ENCODE peak calls at places on chromosomes 5 and 9, in seven cellular contexts. K is AG09309, D is GM10248, N is cardiac fibroblast, C is sigmoid colon, U is BJ, Z is stomach. P is an unnamed sample.
A peak's percentile ranks its signal among the peaks of the same experiment; 100 is the strongest.

GRCh38 chr5:2754621-2755370 is 3.3 kb upstream of the IRX2 start:
- DNase-seq in K (no peak), D (no peak), N (peak; percentile 20), C (no peak), U (no peak), Z (no peak), P (no peak)

GRCh38 chr9:126114409-126114760 is 212.2 kb upstream of the MVB12B start:
- DNase-seq in K (no peak), D (no peak), N (no peak), C (peak; percentile 52), U (no peak), Z (peak; percentile 21), P (no peak)

GRCh38 chr5:124789104-124789605 is 42.7 kb upstream of the ZNF608 start:
- DNase-seq in K (no peak), D (no peak), N (peak; percentile 11), C (no peak), U (no peak), Z (no peak), P (no peak)

GRCh38 chr5:83553000-83553486 is 81.5 kb downstream of the VCAN start:
- DNase-seq in K (peak; percentile 46), D (no peak), N (peak; percentile 61), C (peak; percentile 80), U (no peak), Z (no peak), P (no peak)

GRCh38 chr5:43515678-43516048 is 715 bp upstream of the C5orf34 start:
- DNase-seq in K (no peak), D (no peak), N (no peak), C (no peak), U (no peak), Z (no peak), P (no peak)

GRCh38 chr9:125189361-125190289 is at the start of gene PPP6C:
- DNase-seq in K (peak; percentile 82), D (peak; percentile 98), N (peak; percentile 96), C (peak; percentile 98), U (peak; percentile 76), Z (peak; percentile 97), P (peak; percentile 99)

GRCh38 chr5:135375040-135375439 is 24.0 kb downstream of the MACROH2A1 start:
- DNase-seq in K (no peak), D (no peak), N (no peak), C (no peak), U (no peak), Z (no peak), P (no peak)

GRCh38 chr5:119451561-119451960 is 736 bp upstream of the HSD17B4 start:
- DNase-seq in K (no peak), D (no peak), N (no peak), C (no peak), U (no peak), Z (no peak), P (no peak)

GRCh38 chr9:126791406-126792230 is 13.2 kb upstream of the ZBTB43 start:
- DNase-seq in K (peak; percentile 64), D (no peak), N (peak; percentile 97), C (peak; percentile 46), U (peak; percentile 25), Z (no peak), P (peak; percentile 30)

GRCh38 chr5:43572357-43572756 is 15.5 kb upstream of the PAIP1 start:
- DNase-seq in K (no peak), D (no peak), N (peak; percentile 22), C (no peak), U (no peak), Z (no peak), P (no peak)

GRCh38 chr9:136075881-136076678 is 19.0 kb downstream of the NACC2 start:
- DNase-seq in K (no peak), D (no peak), N (no peak), C (peak; percentile 64), U (no peak), Z (no peak), P (peak; percentile 68)

GRCh38 chr5:38765461-38765861 is 80.4 kb upstream of the OSMR start:
- DNase-seq in K (no peak), D (no peak), N (peak; percentile 50), C (no peak), U (no peak), Z (no peak), P (no peak)

GRCh38 chr5:107635276-107635675 is 35.5 kb downstream of the EFNA5 start:
- DNase-seq in K (no peak), D (no peak), N (no peak), C (no peak), U (no peak), Z (no peak), P (no peak)

GRCh38 chr5:125336401-125336800 is 590.0 kb upstream of the ZNF608 start:
- DNase-seq in K (no peak), D (no peak), N (no peak), C (no peak), U (no peak), Z (no peak), P (no peak)

GRCh38 chr5:107501965-107502691 is 168.6 kb downstream of the EFNA5 start:
- DNase-seq in K (no peak), D (no peak), N (peak; percentile 69), C (no peak), U (no peak), Z (no peak), P (no peak)

GRCh38 chr5:116766470-116766947 is 191.9 kb upstream of the SEMA6A start:
- DNase-seq in K (no peak), D (peak; percentile 66), N (peak; percentile 91), C (peak; percentile 77), U (no peak), Z (no peak), P (no peak)

GRCh38 chr5:169385636-169386035 is 84.7 kb upstream of the SLIT3 start:
- DNase-seq in K (no peak), D (no peak), N (no peak), C (no peak), U (no peak), Z (no peak), P (no peak)

GRCh38 chr5:169389318-169389717 is 88.4 kb upstream of the SLIT3 start:
- DNase-seq in K (no peak), D (no peak), N (no peak), C (no peak), U (no peak), Z (no peak), P (no peak)

GRCh38 chr5:169394371-169394770 is 93.4 kb upstream of the SLIT3 start:
- DNase-seq in K (no peak), D (no peak), N (no peak), C (no peak), U (no peak), Z (no peak), P (no peak)

GRCh38 chr5:169393907-169394306 is 93.0 kb upstream of the SLIT3 start:
- DNase-seq in K (no peak), D (no peak), N (no peak), C (no peak), U (no peak), Z (no peak), P (no peak)

DNA sequence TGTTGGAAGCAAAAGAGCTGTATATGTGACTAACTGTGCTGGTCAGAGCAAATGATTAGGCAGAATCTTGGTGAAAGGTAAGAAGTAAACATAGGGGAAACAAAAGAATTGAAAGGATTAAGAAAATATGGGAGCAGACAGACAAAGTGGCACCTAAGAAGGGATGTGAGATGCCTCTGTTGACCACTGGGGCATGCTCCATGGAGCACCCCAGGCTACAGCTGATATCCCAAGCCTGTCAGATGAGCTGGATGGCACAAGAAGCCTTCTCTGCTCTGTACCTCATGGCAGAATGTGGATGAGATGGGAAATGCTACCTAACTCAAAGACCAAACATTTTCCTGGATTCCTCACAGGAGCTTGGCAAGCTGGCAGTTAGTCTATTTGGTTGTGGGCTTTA is 89.3 kb upstream of the SLIT3 start:
- DNase-seq in K (no peak), D (no peak), N (no peak), C (no peak), U (no peak), Z (no peak), P (no peak)
- TF ChIP-seq CTCF in K (no peak), D (no peak), N (no peak), C (no peak), U (no peak), Z (no peak), P (no peak)

GRCh38 chr5:173786296-173787187 is 101.6 kb upstream of the CPEB4 start:
- DNase-seq in K (no peak), D (peak; percentile 67), N (no peak), C (no peak), U (no peak), Z (no peak), P (no peak)
- TF ChIP-seq CTCF in K (no peak), D (peak; percentile 62), N (no peak), C (no peak), U (no peak), Z (no peak), P (no peak)

DNA sequence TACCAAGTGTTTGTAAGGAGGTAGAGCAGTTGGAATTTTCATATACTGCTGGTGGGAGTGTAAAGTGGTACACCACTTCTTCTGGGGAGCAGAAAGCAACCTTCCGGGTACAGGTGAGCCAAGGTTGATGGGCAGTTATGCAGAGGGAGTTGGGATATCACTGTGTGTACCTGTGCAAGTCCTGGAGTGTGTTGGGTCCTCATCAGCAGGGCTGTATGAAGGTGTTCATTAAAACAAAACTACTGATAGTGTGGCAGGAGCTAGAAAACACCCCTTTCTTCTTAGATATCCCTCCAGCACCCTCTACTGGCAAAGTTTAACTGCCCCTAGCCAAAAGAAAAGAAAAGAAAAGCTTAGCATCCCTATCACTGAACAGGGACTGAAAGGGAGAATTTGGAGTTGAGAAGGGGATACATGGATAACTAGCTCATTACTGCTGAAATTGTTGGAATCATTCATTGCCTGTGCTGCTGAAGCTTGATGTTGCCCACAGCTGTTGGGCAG is 10.7 kb downstream of the MARCHF6 start:
- DNase-seq in K (no peak), D (no peak), N (no peak), C (no peak), U (no peak), Z (no peak), P (no peak)
- TF ChIP-seq CTCF in K (peak; percentile 1), D (no peak), N (no peak), C (no peak), U (no peak), Z (peak; percentile 22), P (peak; percentile 44)

GRCh38 chr9:89945133-89945532 is 340.3 kb downstream of the GADD45G start:
- DNase-seq in K (no peak), D (no peak), N (no peak), C (no peak), U (no peak), Z (no peak), P (no peak)
- TF ChIP-seq CTCF in K (no peak), D (no peak), N (no peak), C (no peak), U (no peak), Z (no peak), P (peak; percentile 33)

DNA sequence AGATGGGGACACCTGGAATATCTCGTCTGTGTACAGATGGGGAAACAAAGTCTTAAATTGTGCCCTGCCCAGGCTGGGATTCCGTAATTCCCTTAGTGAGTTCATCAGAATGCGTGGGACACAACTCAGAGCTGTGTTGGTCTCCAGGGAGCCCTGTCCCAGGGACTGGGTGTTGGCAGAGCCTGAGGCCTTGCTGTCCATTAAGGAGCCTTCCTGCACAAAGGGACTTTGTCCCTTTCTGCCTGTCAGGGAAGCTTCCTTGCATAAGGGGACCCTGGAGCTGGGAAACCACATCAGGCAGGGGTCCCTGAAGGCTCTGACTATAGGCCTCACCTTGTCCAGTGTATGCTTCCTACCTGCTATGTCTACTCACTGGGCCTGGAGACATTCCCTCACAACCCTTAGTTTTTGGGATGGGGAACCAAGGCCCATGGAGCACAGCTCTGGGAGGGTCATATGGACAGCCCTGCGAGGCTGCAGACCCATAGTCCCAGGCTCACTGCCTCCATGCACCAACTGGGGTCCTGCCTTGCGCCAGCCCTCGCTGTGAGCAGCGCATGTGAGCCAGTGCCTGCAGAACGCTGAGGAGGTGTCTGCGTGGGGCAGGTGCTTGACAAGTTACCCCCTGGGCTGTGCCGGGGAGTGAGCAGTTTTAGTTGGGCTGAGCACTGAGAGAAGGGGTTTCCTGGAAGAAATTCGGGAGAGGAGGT is 1.6 kb downstream of the CARD19 start:
- DNase-seq in K (no peak), D (no peak), N (no peak), C (peak; percentile 66), U (no peak), Z (no peak), P (peak; percentile 77)
- TF ChIP-seq CTCF in K (no peak), D (no peak), N (no peak), C (no peak), U (no peak), Z (no peak), P (no peak)